ENCODE peak calls at places on chromosomes 16 and 17, in eight cellular contexts. One of them, this sample, is unnamed.

GRCh38 chr17:2722611-2723010 is 11.0 kb upstream of the CLUH start:
- DNase-seq in upper lobe of right lung: no peak
- DNase-seq in fibroblast of the aortic adventitia: no peak
- DNase-seq in lung: no peak
- DNase-seq in fibroblast of lung: no peak
- DNase-seq in WERI-Rb-1: no peak
- DNase-seq in fibroblast of villous mesenchyme: no peak
- DNase-seq in BE2C: no peak
- DNase-seq in this sample: peak

GRCh38 chr16:19701091-19701490 is 16.9 kb downstream of the KNOP1 start:
- DNase-seq in upper lobe of right lung: no peak
- DNase-seq in fibroblast of the aortic adventitia: peak
- DNase-seq in lung: no peak
- DNase-seq in fibroblast of lung: no peak
- DNase-seq in WERI-Rb-1: no peak
- DNase-seq in fibroblast of villous mesenchyme: peak
- DNase-seq in BE2C: no peak
- DNase-seq in this sample: no peak

GRCh38 chr16:88385831-88386815 is 3.4 kb downstream of the ZNF469 start:
- DNase-seq in upper lobe of right lung: peak
- DNase-seq in fibroblast of the aortic adventitia: no peak
- DNase-seq in lung: no peak
- DNase-seq in fibroblast of lung: no peak
- DNase-seq in WERI-Rb-1: no peak
- DNase-seq in fibroblast of villous mesenchyme: no peak
- DNase-seq in BE2C: peak
- DNase-seq in this sample: no peak

GRCh38 chr17:82786427-82786826 is 34.6 kb downstream of the TBCD start:
- DNase-seq in upper lobe of right lung: no peak
- DNase-seq in fibroblast of the aortic adventitia: no peak
- DNase-seq in lung: no peak
- DNase-seq in fibroblast of lung: no peak
- DNase-seq in WERI-Rb-1: no peak
- DNase-seq in fibroblast of villous mesenchyme: no peak
- DNase-seq in BE2C: no peak
- DNase-seq in this sample: no peak

GRCh38 chr16:85350146-85350728 is 238.0 kb upstream of the CIBAR2 start:
- DNase-seq in upper lobe of right lung: no peak
- DNase-seq in fibroblast of the aortic adventitia: no peak
- DNase-seq in lung: no peak
- DNase-seq in fibroblast of lung: no peak
- DNase-seq in WERI-Rb-1: peak
- DNase-seq in fibroblast of villous mesenchyme: no peak
- DNase-seq in BE2C: no peak
- DNase-seq in this sample: no peak

GRCh38 chr17:51461578-51462004 is 201.2 kb downstream of the UTP18 start:
- DNase-seq in upper lobe of right lung: peak
- DNase-seq in fibroblast of the aortic adventitia: peak
- DNase-seq in lung: peak
- DNase-seq in fibroblast of lung: peak
- DNase-seq in WERI-Rb-1: peak
- DNase-seq in fibroblast of villous mesenchyme: peak
- DNase-seq in BE2C: peak
- DNase-seq in this sample: peak

GRCh38 chr16:4123617-4124300 is 7.5 kb upstream of the ADCY9 start:
- DNase-seq in upper lobe of right lung: no peak
- DNase-seq in fibroblast of the aortic adventitia: peak
- DNase-seq in lung: no peak
- DNase-seq in fibroblast of lung: peak
- DNase-seq in WERI-Rb-1: peak
- DNase-seq in fibroblast of villous mesenchyme: peak
- DNase-seq in BE2C: peak
- DNase-seq in this sample: no peak

GRCh38 chr17:1147664-1148063 is 32.1 kb downstream of the ABR start:
- DNase-seq in upper lobe of right lung: no peak
- DNase-seq in fibroblast of the aortic adventitia: peak
- DNase-seq in lung: peak
- DNase-seq in fibroblast of lung: peak
- DNase-seq in WERI-Rb-1: peak
- DNase-seq in fibroblast of villous mesenchyme: peak
- DNase-seq in BE2C: peak
- DNase-seq in this sample: peak

DNA sequence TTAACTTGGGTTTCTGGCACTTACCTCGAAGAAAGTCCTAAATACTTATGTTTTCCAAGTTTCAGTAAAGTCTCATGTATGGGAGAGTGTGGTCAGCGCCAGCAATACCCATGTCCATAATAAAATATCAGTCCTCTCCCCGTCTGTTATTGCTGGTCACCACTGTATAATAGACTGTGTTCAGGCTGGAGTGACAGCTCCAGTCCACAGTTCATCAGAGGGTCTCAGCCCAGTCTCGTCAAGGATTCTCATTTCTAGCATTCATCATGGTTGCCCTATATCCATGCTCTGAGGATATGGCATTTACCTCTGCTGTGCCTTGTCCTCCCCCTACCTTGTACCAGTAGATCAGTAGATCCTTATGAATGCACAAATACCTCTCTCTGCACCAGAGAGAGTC is 384.5 kb downstream of the NPIPA7 start:
- DNase-seq in upper lobe of right lung: no peak
- DNase-seq in fibroblast of the aortic adventitia: no peak
- DNase-seq in lung: no peak
- DNase-seq in fibroblast of lung: no peak
- DNase-seq in WERI-Rb-1: no peak
- DNase-seq in fibroblast of villous mesenchyme: no peak
- DNase-seq in BE2C: no peak
- DNase-seq in this sample: no peak
- H3K4me3 ChIP-seq in upper lobe of right lung: no peak
- H3K4me3 ChIP-seq in fibroblast of the aortic adventitia: no peak
- H3K4me3 ChIP-seq in lung: no peak
- H3K4me3 ChIP-seq in fibroblast of lung: no peak
- H3K4me3 ChIP-seq in WERI-Rb-1: no peak
- H3K4me3 ChIP-seq in fibroblast of villous mesenchyme: no peak
- H3K4me3 ChIP-seq in BE2C: no peak
- H3K4me3 ChIP-seq in this sample: no peak

GRCh38 chr17:38598995-38599394 is 6.8 kb downstream of the SRCIN1 start:
- DNase-seq in upper lobe of right lung: no peak
- DNase-seq in fibroblast of the aortic adventitia: no peak
- DNase-seq in lung: no peak
- DNase-seq in fibroblast of lung: no peak
- DNase-seq in WERI-Rb-1: no peak
- DNase-seq in fibroblast of villous mesenchyme: no peak
- DNase-seq in BE2C: no peak
- DNase-seq in this sample: no peak

GRCh38 chr17:38598536-38598935 is 7.2 kb downstream of the SRCIN1 start:
- DNase-seq in upper lobe of right lung: no peak
- DNase-seq in fibroblast of the aortic adventitia: peak
- DNase-seq in lung: no peak
- DNase-seq in fibroblast of lung: peak
- DNase-seq in WERI-Rb-1: peak
- DNase-seq in fibroblast of villous mesenchyme: peak
- DNase-seq in BE2C: peak
- DNase-seq in this sample: peak

GRCh38 chr17:38596651-38597050 is 9.1 kb downstream of the SRCIN1 start:
- DNase-seq in upper lobe of right lung: no peak
- DNase-seq in fibroblast of the aortic adventitia: no peak
- DNase-seq in lung: no peak
- DNase-seq in fibroblast of lung: no peak
- DNase-seq in WERI-Rb-1: no peak
- DNase-seq in fibroblast of villous mesenchyme: no peak
- DNase-seq in BE2C: no peak
- DNase-seq in this sample: no peak

GRCh38 chr17:38595892-38596291 is 9.9 kb downstream of the SRCIN1 start:
- DNase-seq in upper lobe of right lung: no peak
- DNase-seq in fibroblast of the aortic adventitia: no peak
- DNase-seq in lung: no peak
- DNase-seq in fibroblast of lung: no peak
- DNase-seq in WERI-Rb-1: no peak
- DNase-seq in fibroblast of villous mesenchyme: no peak
- DNase-seq in BE2C: no peak
- DNase-seq in this sample: no peak

DNA sequence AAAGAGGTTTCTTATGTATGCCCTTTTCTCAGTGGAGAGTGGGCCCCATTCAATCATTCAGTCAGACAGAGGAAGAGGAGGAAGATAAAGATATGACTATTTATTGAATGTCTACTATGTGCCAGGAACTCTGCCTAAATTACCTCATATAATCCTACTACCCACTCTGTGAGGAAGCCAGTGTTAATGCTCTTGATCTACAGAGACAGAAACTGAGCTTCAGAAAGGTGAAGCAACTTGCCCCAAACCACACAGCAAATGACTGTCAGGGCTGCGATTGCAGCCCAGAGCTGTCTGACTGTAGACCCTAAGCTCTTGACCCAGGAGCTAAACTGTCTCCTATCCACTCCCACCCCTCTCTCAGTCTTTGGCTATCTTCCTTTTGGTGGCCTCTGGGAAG is 8.4 kb downstream of the SRCIN1 start:
- DNase-seq in upper lobe of right lung: no peak
- DNase-seq in fibroblast of the aortic adventitia: no peak
- DNase-seq in lung: no peak
- DNase-seq in fibroblast of lung: no peak
- DNase-seq in WERI-Rb-1: no peak
- DNase-seq in fibroblast of villous mesenchyme: no peak
- DNase-seq in BE2C: no peak
- DNase-seq in this sample: no peak
- TF ChIP-seq CTCF in upper lobe of right lung: no peak
- TF ChIP-seq CTCF in fibroblast of the aortic adventitia: no peak
- TF ChIP-seq CTCF in lung: no peak
- TF ChIP-seq CTCF in fibroblast of lung: no peak
- TF ChIP-seq CTCF in WERI-Rb-1: no peak
- TF ChIP-seq CTCF in fibroblast of villous mesenchyme: no peak
- TF ChIP-seq CTCF in BE2C: no peak
- TF ChIP-seq CTCF in this sample: no peak

GRCh38 chr16:46650224-46650623 is 29.0 kb upstream of the SHCBP1 start:
- DNase-seq in upper lobe of right lung: no peak
- DNase-seq in fibroblast of the aortic adventitia: peak
- DNase-seq in lung: no peak
- DNase-seq in fibroblast of lung: peak
- DNase-seq in WERI-Rb-1: no peak
- DNase-seq in fibroblast of villous mesenchyme: peak
- DNase-seq in BE2C: no peak
- DNase-seq in this sample: no peak
- H3K4me3 ChIP-seq in upper lobe of right lung: peak
- H3K4me3 ChIP-seq in fibroblast of the aortic adventitia: peak
- H3K4me3 ChIP-seq in lung: no peak
- H3K4me3 ChIP-seq in fibroblast of lung: peak
- H3K4me3 ChIP-seq in WERI-Rb-1: no peak
- H3K4me3 ChIP-seq in fibroblast of villous mesenchyme: peak
- H3K4me3 ChIP-seq in BE2C: no peak
- H3K4me3 ChIP-seq in this sample: no peak

GRCh38 chr16:52580488-52580887 is 33.5 kb upstream of the TOX3 start:
- DNase-seq in upper lobe of right lung: no peak
- DNase-seq in fibroblast of the aortic adventitia: no peak
- DNase-seq in lung: no peak
- DNase-seq in fibroblast of lung: no peak
- DNase-seq in WERI-Rb-1: no peak
- DNase-seq in fibroblast of villous mesenchyme: no peak
- DNase-seq in BE2C: no peak
- DNase-seq in this sample: no peak

GRCh38 chr16:52578007-52578828 is 31.3 kb upstream of the TOX3 start:
- DNase-seq in upper lobe of right lung: no peak
- DNase-seq in fibroblast of the aortic adventitia: no peak
- DNase-seq in lung: no peak
- DNase-seq in fibroblast of lung: no peak
- DNase-seq in WERI-Rb-1: no peak
- DNase-seq in fibroblast of villous mesenchyme: no peak
- DNase-seq in BE2C: no peak
- DNase-seq in this sample: no peak

GRCh38 chr16:52584354-52584840 is 37.5 kb upstream of the TOX3 start:
- DNase-seq in upper lobe of right lung: no peak
- DNase-seq in fibroblast of the aortic adventitia: no peak
- DNase-seq in lung: no peak
- DNase-seq in fibroblast of lung: no peak
- DNase-seq in WERI-Rb-1: peak
- DNase-seq in fibroblast of villous mesenchyme: no peak
- DNase-seq in BE2C: no peak
- DNase-seq in this sample: no peak

GRCh38 chr16:52578829-52579193 is 31.9 kb upstream of the TOX3 start:
- DNase-seq in upper lobe of right lung: no peak
- DNase-seq in fibroblast of the aortic adventitia: no peak
- DNase-seq in lung: no peak
- DNase-seq in fibroblast of lung: no peak
- DNase-seq in WERI-Rb-1: no peak
- DNase-seq in fibroblast of villous mesenchyme: no peak
- DNase-seq in BE2C: no peak
- DNase-seq in this sample: no peak

GRCh38 chr16:52581530-52581929 is 34.6 kb upstream of the TOX3 start:
- DNase-seq in upper lobe of right lung: no peak
- DNase-seq in fibroblast of the aortic adventitia: no peak
- DNase-seq in lung: no peak
- DNase-seq in fibroblast of lung: no peak
- DNase-seq in WERI-Rb-1: no peak
- DNase-seq in fibroblast of villous mesenchyme: no peak
- DNase-seq in BE2C: no peak
- DNase-seq in this sample: peak
- TF ChIP-seq CTCF in upper lobe of right lung: no peak
- TF ChIP-seq CTCF in fibroblast of the aortic adventitia: no peak
- TF ChIP-seq CTCF in lung: no peak
- TF ChIP-seq CTCF in fibroblast of lung: no peak
- TF ChIP-seq CTCF in WERI-Rb-1: peak
- TF ChIP-seq CTCF in fibroblast of villous mesenchyme: no peak
- TF ChIP-seq CTCF in BE2C: peak
- TF ChIP-seq CTCF in this sample: peak

GRCh38 chr17:19579192-19579668 is 45.6 kb downstream of the SLC47A1 start:
- DNase-seq in upper lobe of right lung: no peak
- DNase-seq in fibroblast of the aortic adventitia: no peak
- DNase-seq in lung: no peak
- DNase-seq in fibroblast of lung: no peak
- DNase-seq in WERI-Rb-1: no peak
- DNase-seq in fibroblast of villous mesenchyme: no peak
- DNase-seq in BE2C: no peak
- DNase-seq in this sample: peak
- H3K4me3 ChIP-seq in upper lobe of right lung: no peak
- H3K4me3 ChIP-seq in fibroblast of the aortic adventitia: no peak
- H3K4me3 ChIP-seq in lung: no peak
- H3K4me3 ChIP-seq in fibroblast of lung: no peak
- H3K4me3 ChIP-seq in WERI-Rb-1: peak
- H3K4me3 ChIP-seq in fibroblast of villous mesenchyme: no peak
- H3K4me3 ChIP-seq in BE2C: no peak
- H3K4me3 ChIP-seq in this sample: no peak

This sample was measured in endodermal cell.